ENCODE peak calls at places on chromosome 15, in ten cellular contexts. S, J, D, E, W, M, H, P, Q and G are unnamed samples.

GRCh38 chr15:57003418-57003817 is 85.0 kb downstream of the TCF12 start:
- DNase-seq in P (peak), J (peak), Q (peak), W (no peak), E (no peak), H (peak), D (no peak), M (no peak), S (no peak), G (no peak)

GRCh38 chr15:34047893-34048775 is 9.1 kb upstream of the AVEN start:
- DNase-seq in J (no peak), Q (no peak), P (no peak), E (no peak), M (no peak), H (peak), S (no peak), D (no peak), W (no peak), G (no peak)

GRCh38 chr15:56045068-56045748 is 51.8 kb upstream of the NEDD4 start:
- DNase-seq in Q (peak), W (no peak), H (no peak), S (no peak), E (no peak), M (no peak), P (no peak), D (no peak), J (no peak), G (no peak)

GRCh38 chr15:98946301-98947255 is 61.0 kb downstream of the PGPEP1L start:
- DNase-seq in E (no peak), Q (no peak), H (no peak), J (peak), D (no peak), P (peak), M (peak), S (no peak), W (peak), G (no peak)

GRCh38 chr15:98865397-98866339 is 141.9 kb downstream of the PGPEP1L start:
- DNase-seq in M (peak), H (peak), P (peak), Q (no peak), D (peak), W (peak), S (peak), J (peak), E (peak), G (no peak)

GRCh38 chr15:44710236-44711088 is 661 bp downstream of the PATL2 start:
- DNase-seq in W (peak), J (no peak), D (peak), Q (no peak), S (no peak), H (peak), P (peak), M (peak), E (no peak), G (no peak)

GRCh38 chr15:52179278-52180195 is 11.7 kb downstream of the GNB5 start:
- DNase-seq in W (peak), J (peak), Q (no peak), E (peak), D (peak), P (peak), H (peak), S (peak), M (peak), G (peak)

GRCh38 chr15:31483053-31483923 is 156.7 kb downstream of the KLF13 start:
- DNase-seq in D (peak), J (no peak), Q (no peak), E (peak), P (no peak), H (no peak), W (no peak), S (no peak), M (no peak), G (no peak)

GRCh38 chr15:66784174-66784573 is 82.1 kb downstream of the SMAD6 start:
- DNase-seq in M (no peak), W (no peak), D (no peak), H (no peak), S (no peak), Q (no peak), P (no peak), E (no peak), J (no peak), G (no peak)

GRCh38 chr15:75149911-75150709 is 51.6 kb upstream of the C15orf39 start:
- DNase-seq in Q (peak), P (peak), J (no peak), M (no peak), H (peak), E (no peak), S (no peak), W (no peak), D (no peak), G (no peak)

GRCh38 chr15:76270876-76271275 is 40.4 kb downstream of the ETFA start:
- DNase-seq in P (no peak), J (no peak), E (no peak), H (no peak), W (no peak), S (no peak), M (no peak), D (no peak), Q (no peak), G (no peak)

GRCh38 chr15:69200773-69201745 is 40.6 kb downstream of the GLCE start:
- DNase-seq in D (no peak), S (no peak), J (no peak), E (no peak), W (no peak), H (no peak), Q (no peak), M (no peak), P (no peak), G (no peak)

GRCh38 chr15:39680868-39681267 is 100.0 kb downstream of the THBS1 start:
- DNase-seq in Q (peak), H (peak), W (no peak), E (no peak), S (no peak), P (peak), M (no peak), J (no peak), D (no peak), G (no peak)

GRCh38 chr15:52257734-52258062 is 37.9 kb downstream of the MYO5C start:
- DNase-seq in W (no peak), E (no peak), S (no peak), D (no peak), Q (no peak), P (peak), J (no peak), H (peak), M (no peak), G (no peak)

GRCh38 chr15:94745371-94745770 is 514.0 kb downstream of the MCTP2 start:
- DNase-seq in E (no peak), W (no peak), M (no peak), D (no peak), Q (no peak), P (no peak), H (peak), J (no peak), S (no peak), G (no peak)

GRCh38 chr15:90296996-90297395 is 31.5 kb downstream of the NGRN start:
- DNase-seq in M (no peak), E (no peak), J (no peak), P (no peak), H (no peak), W (no peak), D (no peak), Q (no peak), S (no peak), G (no peak)

GRCh38 chr15:101017041-101017754 is 98.0 kb downstream of the LRRK1 start:
- DNase-seq in J (no peak), H (peak), M (peak), E (no peak), P (peak), S (no peak), W (no peak), Q (no peak), D (no peak), G (no peak)
- TF ChIP-seq CTCF in J (peak), H (peak), M (no peak), E (no peak), P (peak), S (no peak), W (no peak), Q (peak), D (no peak), G (peak)

GRCh38 chr15:42401544-42402478 is 42.5 kb downstream of the CAPN3 start:
- DNase-seq in M (no peak), H (no peak), E (no peak), S (no peak), W (no peak), P (no peak), D (no peak), J (peak), Q (no peak), G (no peak)

GRCh38 chr15:42403389-42403788 is 44.1 kb downstream of the CAPN3 start:
- DNase-seq in Q (no peak), D (no peak), H (no peak), J (no peak), E (no peak), S (no peak), P (no peak), W (no peak), M (no peak), G (no peak)

GRCh38 chr15:42404461-42405235 is 45.3 kb downstream of the CAPN3 start:
- DNase-seq in H (no peak), W (no peak), Q (no peak), E (no peak), M (no peak), P (no peak), D (no peak), S (no peak), J (no peak), G (peak)

GRCh38 chr15:42405876-42406482 is 46.7 kb downstream of the CAPN3 start:
- DNase-seq in J (no peak), H (no peak), S (no peak), Q (no peak), W (no peak), D (no peak), M (no peak), E (no peak), P (no peak), G (no peak)

DNA sequence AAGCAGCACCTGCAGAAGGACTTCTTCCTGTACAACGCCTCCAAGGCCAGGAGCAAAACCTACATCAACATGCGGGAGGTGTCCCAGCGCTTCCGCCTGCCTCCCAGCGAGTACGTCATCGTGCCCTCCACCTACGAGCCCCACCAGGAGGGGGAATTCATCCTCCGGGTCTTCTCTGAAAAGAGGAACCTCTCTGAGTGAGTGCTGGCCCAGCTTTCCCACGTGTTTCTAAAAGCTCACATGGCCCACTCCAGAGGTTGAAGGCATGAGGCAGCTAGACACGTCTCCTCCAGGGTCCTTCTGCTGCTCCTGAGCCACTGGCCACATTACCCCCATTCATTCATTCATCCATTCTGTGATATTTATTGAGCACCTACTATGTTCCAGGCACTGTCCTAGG is 43.5 kb downstream of the CAPN3 start:
- DNase-seq in S (no peak), W (no peak), M (no peak), Q (no peak), H (no peak), D (no peak), P (no peak), E (no peak), J (no peak), G (no peak)
- TF ChIP-seq CTCF in S (no peak), W (no peak), M (no peak), Q (no peak), H (no peak), D (no peak), P (no peak), E (no peak), J (no peak), G (no peak)

GRCh38 chr15:36805278-36805677 is 225.9 kb downstream of the CDIN1 start:
- DNase-seq in Q (no peak), S (no peak), P (no peak), D (no peak), J (no peak), W (no peak), H (no peak), E (no peak), M (no peak), G (no peak)

GRCh38 chr15:36807134-36807764 is 227.8 kb downstream of the CDIN1 start:
- DNase-seq in S (no peak), H (no peak), P (no peak), Q (no peak), D (no peak), W (no peak), M (no peak), E (no peak), J (peak), G (no peak)

GRCh38 chr15:36809380-36809779 is 230.0 kb downstream of the CDIN1 start:
- DNase-seq in H (no peak), S (no peak), W (no peak), D (no peak), P (no peak), J (no peak), E (no peak), Q (no peak), M (no peak), G (no peak)

GRCh38 chr15:36810656-36811449 is 231.4 kb downstream of the CDIN1 start:
- DNase-seq in H (no peak), E (no peak), J (no peak), S (no peak), D (no peak), W (no peak), P (no peak), M (no peak), Q (no peak), G (no peak)

DNA sequence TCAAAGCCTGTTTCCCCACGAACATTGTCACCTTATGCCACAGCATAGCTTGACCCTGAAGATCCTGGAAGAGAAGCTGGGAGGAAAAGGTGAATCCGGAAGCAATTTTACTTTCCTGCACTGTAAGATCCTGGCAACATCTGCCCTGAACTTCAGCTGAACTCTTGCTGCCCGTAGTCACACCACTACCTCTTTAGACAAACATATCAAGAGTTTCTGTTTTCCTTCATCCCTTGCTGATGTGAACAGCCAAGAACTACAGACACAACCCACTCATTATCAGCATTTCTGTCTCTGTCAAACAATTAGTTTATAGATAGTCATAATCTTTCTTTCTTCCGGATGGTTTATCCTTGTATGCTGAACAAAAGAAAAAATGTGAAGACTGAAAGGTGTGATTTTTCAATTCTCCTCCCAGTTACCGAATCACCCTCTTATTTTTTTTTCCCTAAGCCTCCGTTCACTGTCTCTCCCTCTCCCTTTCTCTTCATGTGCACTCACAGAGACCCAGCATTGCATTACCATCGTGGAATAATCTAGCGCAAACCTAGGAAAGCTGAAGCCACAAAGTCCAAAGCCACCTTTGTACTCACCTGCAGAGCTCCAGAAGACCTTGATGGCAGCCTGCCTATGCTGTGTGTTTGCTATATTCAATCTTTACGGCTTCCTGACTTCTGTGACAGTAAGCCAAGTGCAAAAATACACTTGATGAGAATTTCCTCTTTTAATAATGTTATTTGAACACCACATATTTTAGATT is 229.2 kb downstream of the CDIN1 start:
- DNase-seq in P (peak), H (peak), W (no peak), S (no peak), E (no peak), Q (no peak), D (no peak), M (no peak), J (peak), G (no peak)
- TF ChIP-seq CTCF in P (no peak), H (no peak), W (no peak), S (no peak), E (no peak), Q (no peak), D (no peak), M (no peak), J (no peak), G (no peak)

GRCh38 chr15:78620021-78620838 is 566 bp downstream of the CHRNA3 start:
- DNase-seq in S (peak), P (no peak), H (peak), D (no peak), M (no peak), J (no peak), W (no peak), Q (no peak), E (no peak), G (peak)
- TF ChIP-seq CTCF in S (no peak), P (peak), H (peak), D (no peak), M (no peak), J (peak), W (no peak), Q (peak), E (no peak), G (peak)

DNA sequence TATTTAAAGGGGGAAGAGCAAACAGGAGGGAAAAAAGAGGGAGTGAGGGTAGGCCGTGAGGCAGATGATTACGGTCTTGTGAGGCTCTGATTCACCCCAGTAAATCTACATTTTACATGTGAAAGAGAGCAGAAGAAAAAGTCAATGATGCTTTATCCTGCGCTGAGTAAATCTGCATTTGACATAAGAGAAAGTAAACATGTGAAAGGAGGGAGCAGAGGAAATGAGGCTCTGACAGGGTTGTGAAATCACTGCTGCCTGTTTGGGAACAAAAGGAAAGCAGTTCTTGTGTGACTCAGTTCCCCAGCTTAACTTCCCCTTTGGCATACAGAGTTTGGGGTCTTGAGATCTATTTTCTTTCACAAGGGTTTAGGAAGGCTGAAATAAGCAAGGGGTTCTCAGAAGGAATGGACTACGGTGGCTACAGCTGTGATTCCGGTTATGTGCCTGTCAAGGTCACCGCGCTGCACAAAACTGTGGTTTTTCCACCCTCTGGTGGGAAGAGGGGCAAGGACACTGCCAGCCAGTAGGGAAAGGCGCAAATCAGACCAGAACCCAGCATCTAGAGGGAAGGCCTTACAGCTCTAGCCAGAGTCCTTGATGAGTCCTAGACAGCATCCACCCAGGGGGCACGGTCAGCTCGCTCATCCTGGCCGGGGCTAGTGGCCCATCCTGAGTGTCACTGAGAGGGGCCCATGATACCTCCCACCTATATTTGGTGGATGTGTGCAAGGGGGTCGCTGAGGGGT is 18.9 kb upstream of the HCN4 start:
- DNase-seq in Q (no peak), S (no peak), H (peak), E (no peak), D (no peak), J (no peak), M (no peak), P (peak), W (no peak), G (no peak)
- TF ChIP-seq CTCF in Q (no peak), S (no peak), H (no peak), E (no peak), D (no peak), J (no peak), M (no peak), P (no peak), W (no peak), G (no peak)

DNA sequence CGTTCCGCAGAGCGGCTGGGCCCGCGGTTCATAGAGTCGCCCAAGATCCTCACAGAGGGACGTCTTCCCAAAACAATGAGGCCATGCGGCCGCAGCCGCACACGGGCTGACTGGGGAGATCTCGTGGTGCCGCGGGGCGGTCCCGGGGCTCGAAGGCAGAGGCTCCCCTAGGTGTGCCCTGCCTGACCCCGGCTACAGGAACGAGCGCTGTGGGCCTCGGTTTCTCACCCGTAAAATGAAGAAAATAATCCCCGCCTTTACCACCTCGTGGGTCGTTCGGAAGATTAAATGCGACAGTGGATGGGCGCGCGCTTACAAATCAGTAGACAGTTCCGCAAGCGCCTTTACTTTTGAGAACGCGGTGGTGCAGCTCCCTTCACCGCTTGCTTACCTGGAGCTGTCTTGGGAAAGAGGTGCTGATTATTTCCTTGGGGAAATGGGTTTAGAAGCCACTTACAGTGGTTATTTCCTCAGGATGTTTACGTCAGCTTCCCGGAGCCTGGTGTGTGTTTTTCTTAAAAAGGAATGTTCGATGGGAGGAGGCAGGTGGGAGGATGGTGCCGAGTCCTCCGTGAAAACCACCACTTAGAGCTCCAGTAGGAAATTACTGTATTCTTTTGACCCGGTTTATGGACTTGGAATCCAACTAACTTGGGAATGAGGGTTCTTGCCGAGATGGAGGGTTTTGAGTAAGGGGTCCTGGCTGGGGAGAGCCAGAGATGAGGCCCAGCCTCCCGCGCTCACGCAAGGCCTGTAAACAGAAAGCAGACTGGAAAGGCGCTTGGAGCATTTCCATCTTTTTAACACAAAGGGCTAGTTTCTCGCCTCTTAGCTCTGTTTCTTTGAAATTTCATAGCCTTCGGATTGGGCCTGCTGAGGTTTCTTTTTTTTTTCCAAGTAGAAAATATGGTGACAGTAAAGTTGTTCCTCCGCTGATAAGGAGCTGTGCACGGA is 2.0 kb upstream of the MEX3B start:
- DNase-seq in Q (no peak), J (peak), P (peak), S (peak), W (peak), H (peak), M (no peak), E (no peak), D (no peak), G (no peak)
- TF ChIP-seq CTCF in Q (no peak), J (no peak), P (no peak), S (no peak), W (no peak), H (no peak), M (no peak), E (peak), D (no peak), G (peak)

GRCh38 chr15:64148168-64148567 is 3.4 kb upstream of the SNX22 start:
- DNase-seq in H (no peak), E (no peak), D (no peak), M (no peak), Q (no peak), S (no peak), J (no peak), P (no peak), W (no peak), G (no peak)
- TF ChIP-seq CTCF in H (no peak), E (no peak), D (no peak), M (no peak), Q (no peak), S (no peak), J (no peak), P (no peak), W (no peak), G (no peak)

GRCh38 chr15:74120426-74120825 is 10.0 kb upstream of the ISLR2 start:
- DNase-seq in J (no peak), P (no peak), W (no peak), H (no peak), S (no peak), E (no peak), M (no peak), Q (no peak), D (no peak), G (no peak)

GRCh38 chr15:74123131-74123429 is 7.3 kb upstream of the ISLR2 start:
- DNase-seq in J (no peak), S (no peak), D (no peak), W (no peak), Q (no peak), P (no peak), H (no peak), M (no peak), E (no peak), G (no peak)

GRCh38 chr15:74122403-74123130 is 7.8 kb upstream of the ISLR2 start:
- DNase-seq in D (no peak), E (no peak), S (no peak), Q (no peak), W (no peak), P (no peak), J (no peak), M (no peak), H (no peak), G (no peak)

GRCh38 chr15:74121040-74121439 is 9.3 kb upstream of the ISLR2 start:
- DNase-seq in D (no peak), S (no peak), E (no peak), P (no peak), W (no peak), M (no peak), H (no peak), Q (no peak), J (no peak), G (no peak)

GRCh38 chr15:74121858-74122257 is 8.5 kb upstream of the ISLR2 start:
- DNase-seq in P (no peak), W (no peak), M (no peak), J (no peak), H (no peak), S (no peak), E (no peak), D (no peak), Q (no peak), G (no peak)
- TF ChIP-seq CTCF in P (no peak), W (no peak), M (no peak), J (no peak), H (no peak), S (no peak), E (no peak), D (no peak), Q (no peak), G (no peak)